ENCODE peak calls at places on chromosomes 1 and 21, in seven cellular contexts. D is neuronal stem cell, R is H9, N is mesendoderm, O is IMR-90, Y is H1, I is trophoblast cell. A is an unnamed sample.
A peak's percentile ranks its signal among the peaks of the same experiment; 100 is the strongest.

GRCh38 chr1:23394664-23395063 is 25.0 kb upstream of the ZNF436 start:
- DNase-seq in D (no peak), R (peak; percentile 60), N (peak; percentile 80), O (peak; percentile 69), Y (no peak), I (no peak), A (peak; percentile 96)

GRCh38 chr1:228349701-228350171 is 56.9 kb downstream of the TRIM11 start:
- DNase-seq in D (no peak), R (no peak), N (no peak), O (no peak), Y (no peak), I (no peak), A (no peak)

GRCh38 chr1:27536767-27537166 is 46.8 kb upstream of the WASF2 start:
- DNase-seq in D (peak; percentile 45), R (peak; percentile 66), N (peak; percentile 95), O (peak; percentile 82), Y (no peak), I (no peak), A (peak; percentile 81)

GRCh38 chr1:37989381-37989930 is 366 bp downstream of the SF3A3 start:
- DNase-seq in D (no peak), R (peak; percentile 57), N (peak; percentile 55), O (peak; percentile 23), Y (no peak), I (no peak), A (peak; percentile 53)

GRCh38 chr1:230867903-230868735 is at the start of gene C1orf198:
- DNase-seq in D (peak; percentile 76), R (peak; percentile 85), N (peak; percentile 71), O (no peak), Y (no peak), I (peak; percentile 23), A (peak; percentile 61)

GRCh38 chr1:59779949-59780348 is 34.8 kb upstream of the HOOK1 start:
- DNase-seq in D (no peak), R (no peak), N (peak; percentile 62), O (no peak), Y (no peak), I (no peak), A (no peak)

GRCh38 chr21:16534408-16535099 is 804.8 kb downstream of the USP25 start:
- DNase-seq in D (no peak), R (no peak), N (no peak), O (peak; percentile 32), Y (no peak), I (no peak), A (no peak)

GRCh38 chr1:203178083-203178482 is 2.5 kb upstream of the MYBPH start:
- DNase-seq in D (peak; percentile 45), R (peak; percentile 47), N (peak; percentile 95), O (peak; percentile 20), Y (no peak), I (no peak), A (peak; percentile 33)

GRCh38 chr1:25074326-25074725 is 144.2 kb upstream of the RUNX3 start:
- DNase-seq in D (no peak), R (no peak), N (no peak), O (no peak), Y (no peak), I (no peak), A (no peak)

GRCh38 chr1:20574686-20575543 is 14.0 kb upstream of the CDA start:
- DNase-seq in D (peak; percentile 75), R (peak; percentile 92), N (peak; percentile 89), O (peak; percentile 75), Y (peak; percentile 72), I (peak; percentile 78), A (peak; percentile 66)

GRCh38 chr1:182777386-182777785 is 12.2 kb upstream of the NPL start:
- DNase-seq in D (no peak), R (no peak), N (no peak), O (no peak), Y (no peak), I (no peak), A (no peak)

GRCh38 chr1:32703479-32704291 is 1.1 kb upstream of the SYNC start:
- DNase-seq in D (no peak), R (no peak), N (peak; percentile 88), O (peak; percentile 99), Y (no peak), I (peak; percentile 28), A (peak; percentile 96)

GRCh38 chr1:114336360-114336759 is 174.6 kb downstream of the TRIM33 start:
- DNase-seq in D (no peak), R (no peak), N (no peak), O (no peak), Y (no peak), I (no peak), A (no peak)

GRCh38 chr1:233668146-233668724 is 54.3 kb downstream of the KCNK1 start:
- DNase-seq in D (no peak), R (no peak), N (no peak), O (no peak), Y (no peak), I (no peak), A (no peak)

GRCh38 chr1:96313216-96313615 is 408.4 kb upstream of the PTBP2 start:
- DNase-seq in D (no peak), R (no peak), N (no peak), O (peak; percentile 86), Y (no peak), I (no peak), A (peak; percentile 37)

GRCh38 chr1:23405946-23406345 is 18.6 kb downstream of the TCEA3 start:
- DNase-seq in D (no peak), R (no peak), N (no peak), O (no peak), Y (no peak), I (no peak), A (no peak)

GRCh38 chr1:241457421-241457820 is 62.1 kb downstream of the FH start:
- DNase-seq in D (no peak), R (peak; percentile 31), N (peak; percentile 65), O (no peak), Y (no peak), I (no peak), A (no peak)

GRCh38 chr1:44262414-44262813 is 49.1 kb downstream of the DMAP1 start:
- DNase-seq in D (no peak), R (no peak), N (no peak), O (no peak), Y (no peak), I (no peak), A (no peak)

DNA sequence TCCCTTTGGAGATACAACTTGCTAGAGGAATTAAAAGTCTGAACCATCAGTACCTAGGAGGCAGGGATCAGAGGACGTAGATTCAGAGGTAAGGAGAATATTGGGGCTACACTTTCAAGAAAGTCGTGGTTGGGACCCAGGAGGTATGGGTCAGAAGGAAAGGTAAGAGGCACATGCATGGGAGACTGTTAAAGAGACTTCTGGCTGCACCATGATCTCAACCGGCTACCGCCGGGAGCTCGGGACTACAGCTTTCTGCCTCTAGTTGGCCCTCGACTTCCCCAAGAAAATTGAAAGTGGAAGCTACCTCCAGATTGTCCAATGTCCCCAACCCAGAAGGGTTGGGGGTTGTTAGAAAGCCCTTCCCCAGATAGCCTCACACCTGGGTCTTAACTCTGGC is 355.7 kb upstream of the TMPRSS15 start:
- DNase-seq in D (no peak), R (no peak), N (no peak), O (no peak), Y (no peak), I (no peak), A (no peak)
- H3K4ac ChIP-seq in D (no peak overlapping the region), R (no peak overlapping the region), N (no peak overlapping the region), O (no peak overlapping the region), Y (no peak overlapping the region), I (no peak overlapping the region), A (no peak overlapping the region)

GRCh38 chr21:38165466-38166213 is 91.2 kb upstream of the KCNJ15 start:
- DNase-seq in D (no peak), R (no peak), N (no peak), O (peak; percentile 59), Y (no peak), I (no peak), A (peak; percentile 17)
- H2BK5ac ChIP-seq in D (no peak overlapping the region), R (no peak overlapping the region), N (no peak overlapping the region), O (no peak overlapping the region), Y (no peak overlapping the region), I (no peak overlapping the region), A (no peak overlapping the region)

GRCh38 chr1:210237514-210237913 is 4.9 kb downstream of the SERTAD4 start:
- DNase-seq in D (no peak), R (no peak), N (no peak), O (no peak), Y (no peak), I (no peak), A (no peak)

GRCh38 chr1:210237981-210238380 is 5.4 kb downstream of the SERTAD4 start:
- DNase-seq in D (no peak), R (no peak), N (no peak), O (no peak), Y (no peak), I (no peak), A (no peak)

GRCh38 chr1:210235363-210236053 is 2.9 kb downstream of the SERTAD4 start:
- DNase-seq in D (no peak), R (no peak), N (no peak), O (no peak), Y (no peak), I (no peak), A (no peak)

GRCh38 chr1:210236386-210236839 is 3.8 kb downstream of the SERTAD4 start:
- DNase-seq in D (no peak), R (no peak), N (no peak), O (peak; percentile 37), Y (no peak), I (no peak), A (peak; percentile 92)

DNA sequence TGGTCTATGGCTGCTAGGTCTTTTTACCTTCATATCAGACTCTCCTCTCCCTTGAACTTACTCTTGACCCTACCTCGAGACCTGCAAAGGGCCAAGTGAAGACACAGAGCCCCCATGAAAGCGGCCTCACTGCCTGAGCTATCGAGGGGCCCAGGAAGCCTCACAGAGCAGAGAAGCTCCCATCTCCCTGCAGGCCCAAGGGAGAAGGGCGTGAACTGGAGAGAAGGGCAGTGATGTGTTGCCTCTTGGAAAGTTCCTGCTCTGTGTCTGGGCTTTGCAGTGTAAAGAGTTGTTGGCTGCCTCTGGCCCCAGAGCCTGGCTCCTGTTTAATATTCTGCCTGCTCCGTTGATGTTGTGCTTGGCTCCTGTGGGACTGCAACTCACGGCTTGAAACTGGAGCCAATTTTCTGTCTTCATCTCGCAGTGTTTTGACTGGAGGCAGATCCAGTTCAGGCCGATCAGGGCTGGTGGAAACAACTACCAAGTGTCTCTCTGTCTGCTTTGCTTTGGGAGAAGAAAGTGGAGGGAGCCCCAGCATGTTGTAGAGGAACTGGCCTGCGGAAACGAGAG is 4.3 kb downstream of the SERTAD4 start:
- DNase-seq in D (no peak), R (no peak), N (no peak), O (peak; percentile 24), Y (no peak), I (no peak), A (peak; percentile 88)
- H3K4ac ChIP-seq in D (no peak overlapping the region), R (no peak overlapping the region), N (no peak overlapping the region), O (no peak overlapping the region), Y (no peak overlapping the region), I (no peak overlapping the region), A (peak overlapping the region; percentile 85)

GRCh38 chr1:156522443-156522970 is 21.9 kb upstream of the MEF2D start:
- DNase-seq in D (no peak), R (no peak), N (no peak), O (no peak), Y (no peak), I (no peak), A (no peak)

GRCh38 chr1:156524985-156525590 is 24.5 kb upstream of the MEF2D start:
- DNase-seq in D (no peak), R (no peak), N (no peak), O (no peak), Y (no peak), I (no peak), A (no peak)

GRCh38 chr1:156524481-156524869 is 23.9 kb upstream of the MEF2D start:
- DNase-seq in D (no peak), R (no peak), N (no peak), O (no peak), Y (no peak), I (no peak), A (no peak)

GRCh38 chr1:156525856-156526479 is 25.4 kb upstream of the MEF2D start:
- DNase-seq in D (no peak), R (peak; percentile 85), N (no peak), O (no peak), Y (no peak), I (no peak), A (no peak)

GRCh38 chr1:156523801-156524480 is 23.4 kb upstream of the MEF2D start:
- DNase-seq in D (no peak), R (no peak), N (no peak), O (no peak), Y (no peak), I (no peak), A (no peak)
- H2BK5ac ChIP-seq in D (no peak overlapping the region), R (no peak overlapping the region), N (no peak overlapping the region), O (no peak overlapping the region), Y (no peak overlapping the region), I (no peak overlapping the region), A (no peak overlapping the region)

A was measured in mesenchymal stem cell.